ENCODE peak calls at places on chromosomes 1 and 21, in nine cellular contexts. V is cardiac muscle cell; X is left lung; O is immature natural killer cell; N is stimulated activated CD4-positive, alpha-beta T cell treated with anti-CD3 and anti-CD28 coated beads, Interleukin-1b, Interleukin-23, amount 100 ng/mL, for 1 hour; A is astrocyte of the spinal cord; I is HTR-8/SVneo; R is NCI-H446 treated with DMSO at 0.1 percent for 48 hours; S is Peyer's patch. L is an unnamed sample.

GRCh38 chr1:117060441-117061317 is 553 bp downstream of the TTF2 start:
- DNase-seq in S (no peak), O (no peak), A (peak; percentile 48), X (peak; percentile 85), I (no peak), R (no peak), V (peak; percentile 52), N (no peak), L (peak; percentile 35)

GRCh38 chr1:215360021-215360420 is 207.1 kb upstream of the KCTD3 start:
- DNase-seq in V (no peak), S (no peak), I (no peak), R (no peak), N (no peak), O (no peak), A (no peak), X (no peak), L (no peak)

GRCh38 chr1:208030320-208031091 is 119.6 kb upstream of the CD34 start:
- DNase-seq in X (no peak), A (peak; percentile 67), R (peak; percentile 41), V (peak; percentile 81), S (no peak), N (no peak), O (no peak), I (no peak), L (no peak)

GRCh38 chr1:78101514-78101913 is 55.7 kb downstream of the GIPC2 start:
- DNase-seq in V (peak; percentile 97), N (no peak), R (no peak), I (peak; percentile 64), S (no peak), A (peak; percentile 97), O (no peak), X (no peak), L (peak; percentile 25)

GRCh38 chr1:158248122-158248521 is 6.1 kb upstream of the CD1A start:
- DNase-seq in I (no peak), X (no peak), A (no peak), S (no peak), N (no peak), R (no peak), O (peak; percentile 58), V (no peak), L (no peak)

GRCh38 chr1:218957971-218958370 is 215.7 kb upstream of the LYPLAL1 start:
- DNase-seq in S (no peak), A (no peak), O (no peak), X (no peak), V (no peak), R (no peak), I (no peak), N (no peak), L (no peak)

GRCh38 chr1:28915036-28915895 is 897 bp downstream of the EPB41 start:
- DNase-seq in O (peak; percentile 56), V (peak; percentile 52), A (peak; percentile 29), S (peak; percentile 69), R (peak; percentile 24), N (no peak), I (peak; percentile 35), X (no peak), L (peak; percentile 59)

GRCh38 chr21:44375281-44375651 is 21.8 kb downstream of the TRPM2 start:
- DNase-seq in R (no peak), A (no peak), N (no peak), O (peak; percentile 88), V (no peak), I (no peak), X (peak; percentile 66), S (peak; percentile 47), L (no peak)

GRCh38 chr1:180786633-180787032 is 126.1 kb upstream of the KIAA1614 start:
- DNase-seq in I (no peak), S (no peak), O (no peak), N (no peak), R (no peak), A (no peak), X (no peak), V (no peak), L (no peak)

GRCh38 chr1:36580524-36580923 is 97.8 kb upstream of the CSF3R start:
- DNase-seq in A (no peak), N (no peak), O (no peak), S (no peak), I (no peak), X (no peak), R (no peak), V (no peak), L (no peak)

GRCh38 chr1:26854953-26855352 is 8.0 kb upstream of the SFN start:
- DNase-seq in I (no peak), O (no peak), A (no peak), V (no peak), S (peak; percentile 75), N (no peak), X (no peak), R (no peak), L (no peak)

GRCh38 chr1:101993703-101994102 is 3.0 kb downstream of the OLFM3 start:
- DNase-seq in O (no peak), N (no peak), S (no peak), I (no peak), R (peak; percentile 87), X (no peak), V (peak; percentile 0), A (no peak), L (no peak)

GRCh38 chr1:89990976-89991831 is 3.7 kb upstream of the ZNF326 start:
- DNase-seq in O (no peak), R (no peak), S (no peak), V (no peak), I (no peak), A (no peak), N (no peak), X (no peak), L (no peak)